ENCODE peak calls at places on chromosomes 3 and 15, in ten cellular contexts. U is upper lobe of left lung, I is cardiac muscle cell, W is AG04450, Z is psoas muscle, H is breast epithelium, A is uterus, R is upper lobe of right lung, X is Peyer's patch, G is fibroblast of pulmonary artery. K is an unnamed sample.

GRCh38 chr15:69272139-69272538 is 26.6 kb upstream of the PAQR5 start:
- DNase-seq in U (no peak), I (no peak), W (no peak), Z (no peak), H (no peak), A (no peak), R (no peak), X (no peak), G (peak), K (no peak)

GRCh38 chr15:99016680-99017321 is 9.2 kb upstream of the PGPEP1L start:
- DNase-seq in U (no peak), I (no peak), W (no peak), Z (peak), H (no peak), A (no peak), R (no peak), X (no peak), G (no peak), K (peak)

GRCh38 chr3:160454995-160455394 is 5.4 kb upstream of the TRIM59 start:
- DNase-seq in U (no peak), I (no peak), W (no peak), Z (no peak), H (no peak), A (no peak), R (no peak), X (no peak), G (no peak), K (no peak)

GRCh38 chr15:78082743-78083110 is 5.2 kb upstream of the TBC1D2B start:
- DNase-seq in U (no peak), I (no peak), W (no peak), Z (no peak), H (no peak), A (no peak), R (no peak), X (no peak), G (no peak), K (no peak)

GRCh38 chr15:47794266-47794914 is 77.1 kb downstream of the SEMA6D start:
- DNase-seq in U (no peak), I (no peak), W (no peak), Z (no peak), H (no peak), A (no peak), R (no peak), X (no peak), G (no peak), K (peak)

GRCh38 chr3:78799681-78800080 is 968.1 kb downstream of the ROBO1 start:
- DNase-seq in U (no peak), I (no peak), W (no peak), Z (no peak), H (no peak), A (no peak), R (no peak), X (no peak), G (no peak), K (no peak)

GRCh38 chr3:158649791-158650190 is 5.5 kb downstream of the GFM1 start:
- DNase-seq in U (no peak), I (no peak), W (no peak), Z (no peak), H (no peak), A (no peak), R (no peak), X (no peak), G (no peak), K (no peak)

GRCh38 chr3:12370758-12371157 is 81.9 kb downstream of the PPARG start:
- DNase-seq in U (no peak), I (no peak), W (no peak), Z (no peak), H (no peak), A (peak), R (no peak), X (no peak), G (peak), K (peak)

GRCh38 chr3:48402907-48403306 is 27.0 kb downstream of the PLXNB1 start:
- DNase-seq in U (no peak), I (no peak), W (no peak), Z (no peak), H (no peak), A (peak), R (no peak), X (no peak), G (no peak), K (no peak)

GRCh38 chr3:159830523-159831151 is 158.0 kb upstream of the IL12A start:
- DNase-seq in U (no peak), I (no peak), W (no peak), Z (no peak), H (no peak), A (no peak), R (no peak), X (no peak), G (no peak), K (peak)

GRCh38 chr3:197795200-197795599 is 4.1 kb downstream of the LRCH3 start:
- DNase-seq in U (no peak), I (no peak), W (no peak), Z (no peak), H (no peak), A (no peak), R (no peak), X (no peak), G (peak), K (peak)

GRCh38 chr3:67646586-67647234 is 7.7 kb downstream of the SUCLG2 start:
- DNase-seq in U (peak), I (no peak), W (no peak), Z (no peak), H (no peak), A (no peak), R (no peak), X (no peak), G (peak), K (no peak)

GRCh38 chr15:94493176-94493575 is 261.8 kb downstream of the MCTP2 start:
- DNase-seq in U (no peak), I (no peak), W (no peak), Z (no peak), H (no peak), A (no peak), R (no peak), X (no peak), G (no peak), K (no peak)

GRCh38 chr15:90076716-90077115 is 25.6 kb downstream of the IDH2 start:
- DNase-seq in U (no peak), I (no peak), W (no peak), Z (no peak), H (no peak), A (no peak), R (no peak), X (no peak), G (no peak), K (no peak)

GRCh38 chr3:184543256-184543655 is 18.3 kb upstream of the EPHB3 start:
- DNase-seq in U (no peak), I (no peak), W (no peak), Z (no peak), H (no peak), A (no peak), R (no peak), X (no peak), G (no peak), K (no peak)

GRCh38 chr3:186414735-186415419 is 52.8 kb upstream of the DGKG start:
- DNase-seq in U (no peak), I (no peak), W (peak), Z (no peak), H (no peak), A (peak), R (no peak), X (no peak), G (peak), K (peak)

GRCh38 chr3:61333562-61333961 is 82.3 kb upstream of the FHIT start:
- DNase-seq in U (no peak), I (no peak), W (no peak), Z (no peak), H (no peak), A (no peak), R (no peak), X (no peak), G (no peak), K (no peak)

GRCh38 chr15:85745525-85745924 is 49.2 kb downstream of the KLHL25 start:
- DNase-seq in U (no peak), I (no peak), W (no peak), Z (peak), H (no peak), A (peak), R (no peak), X (no peak), G (no peak), K (no peak)

GRCh38 chr3:12677616-12678015 is 13.7 kb upstream of the RAF1 start:
- DNase-seq in U (no peak), I (no peak), W (no peak), Z (no peak), H (no peak), A (no peak), R (no peak), X (no peak), G (no peak), K (no peak)

GRCh38 chr3:29919551-29919950 is 638.7 kb downstream of the RBMS3 start:
- DNase-seq in U (no peak), I (peak), W (no peak), Z (no peak), H (no peak), A (no peak), R (no peak), X (no peak), G (no peak), K (no peak)

GRCh38 chr15:63939531-63940130 is 105.9 kb upstream of the HERC1 start:
- DNase-seq in U (peak), I (no peak), W (peak), Z (peak), H (peak), A (peak), R (no peak), X (peak), G (peak), K (peak)

GRCh38 chr3:20111836-20112235 is 71.6 kb downstream of the KAT2B start:
- DNase-seq in U (no peak), I (no peak), W (no peak), Z (no peak), H (no peak), A (no peak), R (no peak), X (no peak), G (no peak), K (no peak)

DNA sequence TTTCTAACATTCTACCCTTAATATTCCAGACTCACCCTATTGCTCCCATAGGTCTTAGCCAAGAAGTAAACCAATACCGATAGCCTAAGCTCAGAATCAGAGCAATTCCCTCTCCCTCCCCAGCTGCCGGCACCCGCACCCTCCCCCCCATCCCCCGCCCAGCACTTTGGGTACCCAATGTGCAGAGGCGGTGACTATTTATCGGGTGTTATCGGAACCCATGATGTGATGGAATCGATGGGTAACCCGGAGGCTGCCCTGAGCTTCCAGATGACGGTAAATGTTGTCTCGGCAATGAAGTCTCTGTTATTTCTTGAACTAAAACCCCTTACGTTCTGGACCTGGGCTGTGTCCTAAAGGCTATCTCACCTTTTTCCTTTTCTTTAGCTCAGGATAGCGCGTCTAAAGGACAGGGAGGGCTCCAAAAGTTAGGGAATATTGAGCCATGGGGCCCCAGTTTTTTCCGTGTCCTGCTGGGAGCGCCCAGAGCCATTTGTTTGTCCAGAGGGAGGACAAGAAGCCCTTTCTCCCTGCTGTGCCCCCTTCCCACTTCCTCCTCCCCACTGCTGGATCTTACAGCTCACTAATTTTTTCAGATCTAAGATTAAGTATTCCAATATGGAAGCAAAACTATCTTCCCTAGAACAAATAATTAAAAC is 1.6 kb downstream of the SLITRK3 start:
- DNase-seq in U (no peak), I (peak), W (no peak), Z (no peak), H (no peak), A (no peak), R (no peak), X (no peak), G (no peak), K (no peak)
- H3K4me3 ChIP-seq in U (peak), I (peak), W (no peak), Z (peak), H (no peak), A (peak), R (no peak), X (peak), G (no peak), K (no peak)

GRCh38 chr3:45590822-45591546 is 3.6 kb upstream of the LIMD1 start:
- DNase-seq in U (no peak), I (no peak), W (no peak), Z (no peak), H (no peak), A (no peak), R (no peak), X (no peak), G (no peak), K (no peak)
- TF ChIP-seq CTCF in U (no peak), I (no peak), W (no peak), Z (no peak), H (no peak), A (no peak), R (no peak), X (no peak), G (no peak), K (no peak)

GRCh38 chr3:152193673-152194267 is 75.0 kb upstream of the MBNL1 start:
- DNase-seq in U (no peak), I (no peak), W (no peak), Z (peak), H (no peak), A (no peak), R (peak), X (peak), G (no peak), K (no peak)
- H3K4me3 ChIP-seq in U (peak), I (no peak), W (no peak), Z (peak), H (no peak), A (no peak), R (peak), X (peak), G (no peak), K (no peak)

GRCh38 chr15:74295800-74296199 is 59.7 kb downstream of the CCDC33 start:
- DNase-seq in U (no peak), I (no peak), W (no peak), Z (peak), H (no peak), A (no peak), R (no peak), X (no peak), G (no peak), K (no peak)
- TF ChIP-seq CTCF in U (no peak), I (no peak), W (no peak), Z (peak), H (no peak), A (no peak), R (no peak), X (no peak), G (peak), K (no peak)

GRCh38 chr15:61634837-61635236 is 405.7 kb upstream of the RORA start:
- DNase-seq in U (no peak), I (no peak), W (no peak), Z (no peak), H (no peak), A (no peak), R (no peak), X (no peak), G (no peak), K (no peak)

GRCh38 chr15:61633951-61634350 is 404.8 kb upstream of the RORA start:
- DNase-seq in U (no peak), I (no peak), W (no peak), Z (no peak), H (no peak), A (no peak), R (no peak), X (no peak), G (no peak), K (no peak)

GRCh38 chr15:61623746-61624145 is 394.6 kb upstream of the RORA start:
- DNase-seq in U (no peak), I (no peak), W (no peak), Z (peak), H (no peak), A (no peak), R (no peak), X (no peak), G (no peak), K (no peak)

GRCh38 chr15:61624950-61625349 is 395.8 kb upstream of the RORA start:
- DNase-seq in U (no peak), I (no peak), W (no peak), Z (no peak), H (no peak), A (no peak), R (no peak), X (no peak), G (no peak), K (no peak)

GRCh38 chr15:61629269-61629668 is 400.2 kb upstream of the RORA start:
- DNase-seq in U (no peak), I (no peak), W (no peak), Z (no peak), H (no peak), A (no peak), R (no peak), X (no peak), G (no peak), K (no peak)
- H3K4me3 ChIP-seq in U (no peak), I (no peak), W (no peak), Z (no peak), H (no peak), A (no peak), R (no peak), X (no peak), G (no peak), K (no peak)

GRCh38 chr3:135117977-135118376 is 322.9 kb downstream of the EPHB1 start:
- DNase-seq in U (no peak), I (no peak), W (no peak), Z (no peak), H (no peak), A (no peak), R (no peak), X (no peak), G (no peak), K (no peak)
- TF ChIP-seq CTCF in U (no peak), I (no peak), W (no peak), Z (no peak), H (no peak), A (no peak), R (no peak), X (no peak), G (no peak), K (no peak)

DNA sequence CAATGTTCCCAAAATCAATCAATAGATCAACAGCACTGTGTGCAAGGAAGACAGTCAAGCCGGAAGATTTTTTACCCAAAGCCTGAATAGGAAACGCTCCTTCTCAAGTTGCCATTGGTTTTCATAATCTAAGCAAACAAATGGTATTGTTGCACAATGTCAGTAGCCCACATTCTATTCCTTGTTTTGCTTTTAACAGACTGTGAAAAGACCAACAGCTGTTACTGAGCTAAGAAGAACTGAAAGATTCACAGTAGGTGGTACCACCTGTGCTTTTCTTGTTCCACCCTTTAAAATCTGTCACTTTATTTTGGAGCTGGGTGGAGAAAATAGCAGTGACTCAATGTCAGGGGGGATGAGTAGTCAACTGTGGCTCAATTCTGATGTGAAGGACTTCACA is 357.5 kb upstream of the CADM2 start:
- DNase-seq in U (no peak), I (no peak), W (no peak), Z (no peak), H (no peak), A (no peak), R (no peak), X (no peak), G (no peak), K (no peak)
- H3K4me3 ChIP-seq in U (no peak), I (no peak), W (no peak), Z (no peak), H (no peak), A (no peak), R (no peak), X (no peak), G (no peak), K (no peak)

GRCh38 chr3:171833775-171834460 is 9.2 kb upstream of the TMEM212 start:
- DNase-seq in U (no peak), I (no peak), W (no peak), Z (no peak), H (no peak), A (no peak), R (no peak), X (no peak), G (peak), K (peak)
- TF ChIP-seq CTCF in U (no peak), I (peak), W (peak), Z (peak), H (peak), A (peak), R (peak), X (no peak), G (peak), K (peak)

GRCh38 chr3:194332858-194333211 is 18.3 kb downstream of the CPN2 start:
- DNase-seq in U (no peak), I (no peak), W (no peak), Z (no peak), H (no peak), A (no peak), R (no peak), X (no peak), G (no peak), K (no peak)

GRCh38 chr3:194330579-194330978 is 20.5 kb downstream of the CPN2 start:
- DNase-seq in U (peak), I (no peak), W (no peak), Z (no peak), H (peak), A (no peak), R (no peak), X (no peak), G (peak), K (no peak)

GRCh38 chr3:194333212-194333980 is 17.7 kb downstream of the CPN2 start:
- DNase-seq in U (peak), I (peak), W (no peak), Z (peak), H (peak), A (peak), R (peak), X (peak), G (peak), K (peak)

GRCh38 chr3:194336601-194337355 is 14.3 kb downstream of the CPN2 start:
- DNase-seq in U (no peak), I (no peak), W (no peak), Z (no peak), H (no peak), A (no peak), R (no peak), X (no peak), G (no peak), K (no peak)

GRCh38 chr3:194333981-194334320 is 17.2 kb downstream of the CPN2 start:
- DNase-seq in U (no peak), I (no peak), W (no peak), Z (no peak), H (no peak), A (no peak), R (no peak), X (no peak), G (no peak), K (no peak)
- H3K4me3 ChIP-seq in U (peak), I (no peak), W (no peak), Z (peak), H (no peak), A (no peak), R (no peak), X (peak), G (no peak), K (no peak)

DNA sequence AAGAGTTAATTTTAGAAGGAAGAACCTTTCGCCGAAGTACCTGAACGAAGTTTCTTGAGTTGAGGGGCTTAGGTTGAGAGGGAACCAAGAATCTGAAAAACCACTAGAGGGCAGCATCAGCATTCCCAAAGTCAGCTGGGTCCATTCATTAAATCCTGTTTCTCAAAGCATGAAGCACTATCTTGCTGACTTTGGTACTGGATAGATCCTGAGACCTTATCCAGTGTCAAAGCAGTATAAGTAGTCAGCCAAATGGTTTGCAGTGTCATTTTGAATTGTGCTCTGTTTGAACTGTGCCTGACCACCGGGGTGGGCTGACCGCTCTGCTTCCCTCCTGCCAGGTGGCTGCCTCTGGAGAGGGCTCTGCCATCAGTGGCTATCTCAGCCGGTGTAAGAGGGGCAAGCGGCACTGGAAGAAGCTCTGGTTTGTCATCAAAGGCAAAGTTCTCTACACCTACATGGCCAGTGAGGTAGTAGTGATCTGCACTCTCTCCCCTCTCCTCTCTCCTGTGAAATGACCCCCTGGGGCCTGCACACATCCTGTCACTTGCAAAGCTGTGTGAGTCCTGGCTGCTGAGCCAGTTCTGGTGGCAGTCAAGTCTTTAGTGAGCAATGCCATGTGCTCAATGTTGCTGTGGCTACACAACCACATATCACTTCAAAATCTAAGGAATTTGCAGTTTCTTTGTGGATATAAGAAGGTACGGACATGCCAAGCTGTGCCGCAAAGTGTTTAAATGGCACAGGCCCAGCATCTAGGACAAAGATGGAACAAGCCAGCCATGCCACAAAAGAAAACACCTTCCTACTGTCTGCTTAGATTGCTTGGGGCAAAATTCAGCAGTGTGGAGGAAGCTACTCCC is 21.4 kb upstream of the NR2C2 start:
- DNase-seq in U (no peak), I (peak), W (peak), Z (no peak), H (no peak), A (no peak), R (peak), X (no peak), G (peak), K (peak)
- TF ChIP-seq CTCF in U (peak), I (peak), W (peak), Z (peak), H (peak), A (peak), R (peak), X (peak), G (peak), K (peak)

K was measured in foreskin fibroblast.